ENCODE peak calls at places on chromosomes 12 and 14, in five cellular contexts. One of them, this sample, is unnamed.

GRCh38 chr12:100698518-100698917 is 96.1 kb upstream of the ANO4 start:
- DNase-seq in AG09309: no peak
- DNase-seq in AG09319: no peak
- DNase-seq in pancreas: no peak
- DNase-seq in dorsolateral prefrontal cortex: no peak
- DNase-seq in this sample: no peak

GRCh38 chr12:47025349-47025748 is 54.1 kb upstream of the PCED1B start:
- DNase-seq in AG09309: no peak
- DNase-seq in AG09319: no peak
- DNase-seq in pancreas: no peak
- DNase-seq in dorsolateral prefrontal cortex: no peak
- DNase-seq in this sample: no peak

GRCh38 chr14:32217301-32217700 is 14.2 kb upstream of the RNU6-8 start:
- DNase-seq in AG09309: no peak
- DNase-seq in AG09319: no peak
- DNase-seq in pancreas: no peak
- DNase-seq in dorsolateral prefrontal cortex: no peak
- DNase-seq in this sample: no peak

GRCh38 chr14:33342299-33342974 is 403.8 kb downstream of the NPAS3 start:
- DNase-seq in AG09309: no peak
- DNase-seq in AG09319: no peak
- DNase-seq in pancreas: no peak
- DNase-seq in dorsolateral prefrontal cortex: no peak
- DNase-seq in this sample: no peak

GRCh38 chr14:96861568-96862310 is 64.6 kb downstream of the VRK1 start:
- DNase-seq in AG09309: no peak
- DNase-seq in AG09319: no peak
- DNase-seq in pancreas: no peak
- DNase-seq in dorsolateral prefrontal cortex: no peak
- DNase-seq in this sample: no peak

GRCh38 chr12:120229583-120230325 is 28.8 kb upstream of the RPLP0 start:
- DNase-seq in AG09309: no peak
- DNase-seq in AG09319: no peak
- DNase-seq in pancreas: no peak
- DNase-seq in dorsolateral prefrontal cortex: no peak
- DNase-seq in this sample: peak; percentile 26

GRCh38 chr12:100142851-100143559 is at the start of gene BLTP3B:
- DNase-seq in AG09309: no peak
- DNase-seq in AG09319: no peak
- DNase-seq in pancreas: peak; percentile 92
- DNase-seq in dorsolateral prefrontal cortex: peak; percentile 90
- DNase-seq in this sample: peak; percentile 93

GRCh38 chr12:127820846-127821245 is 446.1 kb upstream of the TMEM132C start:
- DNase-seq in AG09309: no peak
- DNase-seq in AG09319: no peak
- DNase-seq in pancreas: no peak
- DNase-seq in dorsolateral prefrontal cortex: peak; percentile 59
- DNase-seq in this sample: no peak

GRCh38 chr12:32509328-32510122 is 110.2 kb downstream of the FGD4 start:
- DNase-seq in AG09309: no peak
- DNase-seq in AG09319: no peak
- DNase-seq in pancreas: no peak
- DNase-seq in dorsolateral prefrontal cortex: no peak
- DNase-seq in this sample: no peak

GRCh38 chr12:40970320-40970907 is 217.7 kb upstream of the PDZRN4 start:
- DNase-seq in AG09309: no peak
- DNase-seq in AG09319: no peak
- DNase-seq in pancreas: no peak
- DNase-seq in dorsolateral prefrontal cortex: no peak
- DNase-seq in this sample: no peak

GRCh38 chr12:22529281-22530060 is 14.9 kb downstream of the C2CD5 start:
- DNase-seq in AG09309: no peak
- DNase-seq in AG09319: no peak
- DNase-seq in pancreas: no peak
- DNase-seq in dorsolateral prefrontal cortex: no peak
- DNase-seq in this sample: no peak

GRCh38 chr12:12612403-12612802 is 727 bp downstream of the CREBL2 start:
- DNase-seq in AG09309: no peak
- DNase-seq in AG09319: no peak
- DNase-seq in pancreas: no peak
- DNase-seq in dorsolateral prefrontal cortex: no peak
- DNase-seq in this sample: no peak

GRCh38 chr14:34356267-34356660 is 105.8 kb downstream of the SPTSSA start:
- DNase-seq in AG09309: no peak
- DNase-seq in AG09319: peak; percentile 35
- DNase-seq in pancreas: no peak
- DNase-seq in dorsolateral prefrontal cortex: no peak
- DNase-seq in this sample: no peak

GRCh38 chr14:76245097-76245496 is 93.4 kb downstream of the GPATCH2L start:
- DNase-seq in AG09309: no peak
- DNase-seq in AG09319: no peak
- DNase-seq in pancreas: no peak
- DNase-seq in dorsolateral prefrontal cortex: no peak
- DNase-seq in this sample: no peak

GRCh38 chr12:21350975-21351374 is 16.3 kb upstream of the SLCO1A2 start:
- DNase-seq in AG09309: no peak
- DNase-seq in AG09319: no peak
- DNase-seq in pancreas: no peak
- DNase-seq in dorsolateral prefrontal cortex: no peak
- DNase-seq in this sample: no peak

GRCh38 chr14:55697358-55697985 is 117.5 kb downstream of the KTN1 start:
- DNase-seq in AG09309: no peak
- DNase-seq in AG09319: no peak
- DNase-seq in pancreas: no peak
- DNase-seq in dorsolateral prefrontal cortex: no peak
- DNase-seq in this sample: no peak

GRCh38 chr12:22665476-22665875 is 40.5 kb downstream of the ETNK1 start:
- DNase-seq in AG09309: no peak
- DNase-seq in AG09319: no peak
- DNase-seq in pancreas: no peak
- DNase-seq in dorsolateral prefrontal cortex: no peak
- DNase-seq in this sample: no peak

GRCh38 chr12:103739546-103739945 is 101.5 kb downstream of the NT5DC3 start:
- DNase-seq in AG09309: no peak
- DNase-seq in AG09319: no peak
- DNase-seq in pancreas: no peak
- DNase-seq in dorsolateral prefrontal cortex: no peak
- DNase-seq in this sample: no peak

GRCh38 chr12:94100990-94101901 is 47.1 kb upstream of the PLXNC1 start:
- DNase-seq in AG09309: no peak
- DNase-seq in AG09319: peak; percentile 36
- DNase-seq in pancreas: peak; percentile 65
- DNase-seq in dorsolateral prefrontal cortex: peak; percentile 76
- DNase-seq in this sample: peak; percentile 82

DNA sequence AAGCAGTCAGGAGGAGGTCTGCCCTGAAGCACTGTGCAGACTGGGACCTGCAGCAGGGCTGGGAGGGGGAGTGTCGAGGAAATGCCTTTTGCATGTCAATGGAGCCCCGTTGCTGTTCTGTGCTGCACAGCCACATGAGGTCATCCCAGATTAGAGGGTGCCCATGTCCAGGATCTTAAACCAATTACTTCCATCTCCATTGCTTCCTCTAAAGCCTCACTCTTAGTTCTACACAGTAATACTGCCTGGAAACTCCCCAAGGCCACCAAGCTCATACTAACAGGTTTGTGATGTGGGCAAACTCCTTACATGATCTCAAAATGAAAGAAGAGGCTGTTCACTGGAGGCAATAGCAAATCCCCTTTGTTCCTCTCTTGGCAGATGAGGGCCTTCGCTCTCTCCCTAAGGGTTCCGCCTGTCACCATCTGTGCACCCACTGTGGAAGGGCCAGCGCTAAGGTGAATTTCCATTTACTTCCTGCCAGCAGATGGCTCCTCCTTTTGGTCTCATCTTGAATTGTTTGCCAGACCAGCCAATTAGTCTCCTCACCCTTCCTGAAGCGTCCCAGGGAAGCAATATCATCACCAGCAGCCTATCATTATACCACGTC is 35.4 kb upstream of the LTA4H start:
- DNase-seq in AG09309: no peak
- DNase-seq in AG09319: no peak
- DNase-seq in pancreas: no peak
- DNase-seq in dorsolateral prefrontal cortex: no peak
- DNase-seq in this sample: no peak
- TF ChIP-seq CTCF in AG09309: no peak
- TF ChIP-seq CTCF in AG09319: no peak
- TF ChIP-seq CTCF in pancreas: no peak
- TF ChIP-seq CTCF in dorsolateral prefrontal cortex: no peak
- TF ChIP-seq CTCF in this sample: peak; percentile 16

GRCh38 chr14:106642090-106642489 is 1115.7 kb downstream of the TMEM121 start:
- DNase-seq in AG09309: no peak
- DNase-seq in AG09319: no peak
- DNase-seq in pancreas: no peak
- DNase-seq in dorsolateral prefrontal cortex: no peak
- DNase-seq in this sample: no peak
- TF ChIP-seq CTCF in AG09309: no peak
- TF ChIP-seq CTCF in AG09319: no peak
- TF ChIP-seq CTCF in pancreas: no peak
- TF ChIP-seq CTCF in dorsolateral prefrontal cortex: no peak
- TF ChIP-seq CTCF in this sample: no peak

DNA sequence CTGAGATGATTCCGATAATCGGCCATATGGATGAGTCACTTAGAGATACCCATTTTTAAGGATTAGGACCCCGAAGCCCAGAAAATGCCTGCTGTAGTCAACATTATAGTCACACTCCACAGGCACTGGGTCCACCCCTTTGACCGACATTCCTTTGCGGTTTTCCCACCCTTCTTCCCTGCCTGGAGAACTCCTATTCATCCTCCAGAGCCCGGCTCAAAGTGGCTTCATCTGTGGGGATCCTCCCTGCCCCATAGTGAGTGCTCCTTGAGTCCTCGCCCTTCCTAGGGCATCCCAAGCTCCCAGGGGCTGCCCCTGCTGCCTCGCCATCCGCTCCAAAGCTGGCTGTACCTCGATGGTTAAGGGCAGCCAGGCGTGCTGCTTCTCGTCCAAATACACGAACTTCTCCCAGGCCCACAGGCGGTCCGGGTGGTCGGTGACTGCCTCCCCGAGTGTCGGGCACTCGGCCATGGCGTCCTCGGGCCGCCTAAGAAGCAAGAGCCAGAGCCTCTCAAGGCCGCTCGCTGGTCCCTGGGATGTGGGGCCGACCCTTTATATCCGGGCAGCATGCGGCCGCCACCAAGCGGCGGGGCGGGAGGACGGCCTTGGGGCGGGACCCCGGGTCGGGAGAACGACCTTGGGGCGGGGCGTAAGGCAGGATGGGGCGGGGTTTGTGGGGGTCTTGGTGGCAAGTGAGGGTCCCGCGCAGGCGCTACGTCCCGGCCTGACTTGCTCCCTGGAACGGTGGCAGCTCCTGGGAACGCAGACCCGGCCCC is at the start of gene TCL1A:
- DNase-seq in AG09309: no peak
- DNase-seq in AG09319: no peak
- DNase-seq in pancreas: no peak
- DNase-seq in dorsolateral prefrontal cortex: no peak
- DNase-seq in this sample: no peak
- TF ChIP-seq CTCF in AG09309: no peak
- TF ChIP-seq CTCF in AG09319: no peak
- TF ChIP-seq CTCF in pancreas: no peak
- TF ChIP-seq CTCF in dorsolateral prefrontal cortex: no peak
- TF ChIP-seq CTCF in this sample: no peak

GRCh38 chr12:53047221-53048032 is 2.4 kb upstream of the TNS2 start:
- DNase-seq in AG09309: no peak
- DNase-seq in AG09319: no peak
- DNase-seq in pancreas: peak; percentile 90
- DNase-seq in dorsolateral prefrontal cortex: peak; percentile 62
- DNase-seq in this sample: peak; percentile 83
- TF ChIP-seq CTCF in AG09309: no peak
- TF ChIP-seq CTCF in AG09319: no peak
- TF ChIP-seq CTCF in pancreas: no peak
- TF ChIP-seq CTCF in dorsolateral prefrontal cortex: no peak
- TF ChIP-seq CTCF in this sample: peak; percentile 32

DNA sequence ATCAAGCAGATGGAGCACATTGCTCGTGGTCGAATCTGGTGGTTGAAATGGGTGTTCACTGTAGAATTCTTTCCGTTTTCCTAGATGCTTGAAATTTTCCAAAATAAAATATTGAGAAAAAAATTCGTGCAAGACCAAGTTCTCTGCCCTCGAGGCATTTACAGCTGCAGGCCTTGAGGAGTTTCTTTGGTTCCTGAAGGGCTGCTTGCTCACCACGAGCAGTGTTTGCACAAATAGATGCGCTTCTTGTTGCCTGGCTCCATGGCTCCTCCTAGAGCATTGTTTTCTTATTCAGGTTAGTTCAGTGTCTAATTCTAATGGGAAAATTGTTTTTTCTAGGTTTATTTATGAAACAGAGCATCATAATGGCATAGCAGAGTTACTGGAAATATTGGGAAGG is 74.5 kb upstream of the DYNC1H1 start:
- DNase-seq in AG09309: peak; percentile 32
- DNase-seq in AG09319: no peak
- DNase-seq in pancreas: no peak
- DNase-seq in dorsolateral prefrontal cortex: no peak
- DNase-seq in this sample: no peak
- TF ChIP-seq CTCF in AG09309: peak; percentile 29
- TF ChIP-seq CTCF in AG09319: peak; percentile 14
- TF ChIP-seq CTCF in pancreas: no peak
- TF ChIP-seq CTCF in dorsolateral prefrontal cortex: peak; percentile 29
- TF ChIP-seq CTCF in this sample: no peak

This sample was measured in heart right ventricle.